ENCODE peak calls at places on chromosomes 5 and 9, in ten cellular contexts. Q, F, M, G, H, E, U, Y, S and T are unnamed samples.

GRCh38 chr5:17156463-17156862 is 61.0 kb upstream of the BASP1 start:
- DNase-seq in Q (no peak), F (no peak), M (no peak), G (no peak), H (no peak), E (no peak), U (peak), Y (peak), S (no peak), T (no peak)

GRCh38 chr5:57431816-57432215 is 50.8 kb downstream of the ACTBL2 start:
- DNase-seq in Q (no peak), F (no peak), M (no peak), G (no peak), H (no peak), E (no peak), U (no peak), Y (peak), S (no peak), T (no peak)

GRCh38 chr9:135336722-135337490 is 142.7 kb upstream of the PPP1R26 start:
- DNase-seq in Q (no peak), F (peak), M (no peak), G (no peak), H (no peak), E (no peak), U (no peak), Y (no peak), S (no peak), T (no peak)

GRCh38 chr5:157328277-157328912 is 62.5 kb downstream of the CYFIP2 start:
- DNase-seq in Q (peak), F (peak), M (peak), G (peak), H (peak), E (peak), U (peak), Y (peak), S (peak), T (peak)

GRCh38 chr9:4258321-4259093 is 41.4 kb downstream of the GLIS3 start:
- DNase-seq in Q (no peak), F (no peak), M (no peak), G (no peak), H (no peak), E (no peak), U (peak), Y (peak), S (no peak), T (no peak)

GRCh38 chr9:111050819-111051218 is 12.5 kb upstream of the LPAR1 start:
- DNase-seq in Q (no peak), F (no peak), M (no peak), G (no peak), H (no peak), E (no peak), U (no peak), Y (no peak), S (no peak), T (no peak)

GRCh38 chr5:179817071-179817840 is 3.4 kb upstream of the SQSTM1 start:
- DNase-seq in Q (no peak), F (no peak), M (no peak), G (no peak), H (no peak), E (no peak), U (no peak), Y (no peak), S (peak), T (no peak)

GRCh38 chr5:31853398-31854135 is 214.6 kb downstream of the PDZD2 start:
- DNase-seq in Q (no peak), F (no peak), M (no peak), G (no peak), H (no peak), E (no peak), U (no peak), Y (peak), S (no peak), T (no peak)

DNA sequence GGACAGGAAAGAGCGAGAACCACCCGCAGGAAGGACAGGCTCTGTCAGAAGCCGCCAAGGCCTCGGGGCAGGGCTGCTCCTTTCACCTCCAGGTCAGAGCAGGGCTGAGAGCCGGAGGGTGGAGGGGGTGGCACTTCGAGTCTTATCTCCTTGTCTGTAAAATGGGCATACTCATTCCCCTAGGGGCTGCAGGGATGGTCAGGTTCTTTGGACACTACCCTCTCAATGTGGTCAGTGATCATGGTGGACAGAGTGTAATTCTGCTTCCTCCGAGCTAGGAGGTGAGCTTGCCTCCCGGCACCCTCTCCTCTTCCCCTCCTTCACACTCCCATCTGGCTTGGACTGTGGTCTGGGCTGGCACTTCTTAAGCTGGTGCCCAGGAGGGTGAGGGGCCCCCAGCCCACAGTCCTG is 39.6 kb downstream of the RGS3 start:
- DNase-seq in Q (no peak), F (no peak), M (no peak), G (no peak), H (no peak), E (no peak), U (no peak), Y (no peak), S (no peak), T (no peak)
- TF ChIP-seq CTCF in Q (no peak), F (no peak), M (no peak), G (no peak), H (no peak), E (no peak), U (no peak), Y (no peak), S (no peak), T (no peak)

GRCh38 chr9:98482248-98482647 is 226.5 kb downstream of the GABBR2 start:
- DNase-seq in Q (no peak), F (no peak), M (no peak), G (no peak), H (no peak), E (no peak), U (no peak), Y (no peak), S (no peak), T (no peak)

GRCh38 chr9:98485706-98486105 is 223.0 kb downstream of the GABBR2 start:
- DNase-seq in Q (no peak), F (no peak), M (no peak), G (no peak), H (no peak), E (no peak), U (no peak), Y (no peak), S (no peak), T (no peak)

GRCh38 chr9:98479967-98480847 is 224.8 kb upstream of the TBC1D2 start:
- DNase-seq in Q (peak), F (no peak), M (peak), G (no peak), H (no peak), E (no peak), U (peak), Y (peak), S (no peak), T (no peak)

GRCh38 chr9:98481676-98482075 is 226.2 kb upstream of the TBC1D2 start:
- DNase-seq in Q (no peak), F (no peak), M (peak), G (no peak), H (no peak), E (no peak), U (peak), Y (no peak), S (no peak), T (no peak)

DNA sequence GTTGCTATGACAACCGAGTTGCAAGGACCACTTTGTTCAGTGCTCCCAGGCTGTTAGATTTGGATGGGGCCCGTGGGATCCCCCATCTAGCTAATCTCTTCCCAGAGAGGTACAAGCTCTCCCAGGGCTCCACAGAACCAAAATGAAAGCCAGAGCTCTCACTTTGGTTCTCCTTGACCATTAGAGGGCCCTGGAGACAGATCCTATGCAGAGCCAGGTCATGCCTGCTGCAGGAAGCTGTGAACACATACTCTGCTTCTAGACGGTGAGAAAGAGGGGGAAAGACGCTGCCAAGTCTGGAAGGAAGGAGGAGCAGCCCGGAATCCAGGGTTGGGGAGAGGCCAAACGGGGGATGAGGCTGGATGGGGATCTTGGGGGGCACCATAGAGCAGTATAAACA is 224.5 kb downstream of the GABBR2 start:
- DNase-seq in Q (no peak), F (no peak), M (no peak), G (no peak), H (no peak), E (no peak), U (peak), Y (no peak), S (no peak), T (no peak)
- TF ChIP-seq CTCF in Q (no peak), F (no peak), M (no peak), G (no peak), H (no peak), E (no peak), U (peak), Y (no peak), S (no peak), T (no peak)

GRCh38 chr5:143177263-143177994 is 226.1 kb downstream of the NR3C1 start:
- DNase-seq in Q (peak), F (no peak), M (no peak), G (no peak), H (no peak), E (no peak), U (peak), Y (peak), S (no peak), T (no peak)
- TF ChIP-seq CTCF in Q (no peak), F (no peak), M (no peak), G (no peak), H (no peak), E (no peak), U (no peak), Y (no peak), S (no peak), T (no peak)

GRCh38 chr5:380701-381309 is 59.3 kb downstream of the AHRR start:
- DNase-seq in Q (no peak), F (no peak), M (no peak), G (peak), H (no peak), E (no peak), U (peak), Y (no peak), S (no peak), T (no peak)
- TF ChIP-seq CTCF in Q (no peak), F (no peak), M (no peak), G (no peak), H (no peak), E (no peak), U (no peak), Y (no peak), S (no peak), T (no peak)

GRCh38 chr9:127803507-127804352 is 1.0 kb downstream of the FPGS start:
- DNase-seq in Q (no peak), F (no peak), M (no peak), G (peak), H (no peak), E (no peak), U (peak), Y (peak), S (no peak), T (peak)

GRCh38 chr9:127802576-127803443 is at the start of gene FPGS:
- DNase-seq in Q (peak), F (peak), M (peak), G (peak), H (peak), E (peak), U (peak), Y (peak), S (peak), T (peak)

GRCh38 chr9:127806871-127807270 is 4.2 kb downstream of the FPGS start:
- DNase-seq in Q (no peak), F (no peak), M (no peak), G (no peak), H (no peak), E (no peak), U (no peak), Y (no peak), S (no peak), T (no peak)

GRCh38 chr9:127808347-127809001 is 5.8 kb downstream of the FPGS start:
- DNase-seq in Q (no peak), F (no peak), M (no peak), G (no peak), H (no peak), E (no peak), U (no peak), Y (no peak), S (no peak), T (no peak)

DNA sequence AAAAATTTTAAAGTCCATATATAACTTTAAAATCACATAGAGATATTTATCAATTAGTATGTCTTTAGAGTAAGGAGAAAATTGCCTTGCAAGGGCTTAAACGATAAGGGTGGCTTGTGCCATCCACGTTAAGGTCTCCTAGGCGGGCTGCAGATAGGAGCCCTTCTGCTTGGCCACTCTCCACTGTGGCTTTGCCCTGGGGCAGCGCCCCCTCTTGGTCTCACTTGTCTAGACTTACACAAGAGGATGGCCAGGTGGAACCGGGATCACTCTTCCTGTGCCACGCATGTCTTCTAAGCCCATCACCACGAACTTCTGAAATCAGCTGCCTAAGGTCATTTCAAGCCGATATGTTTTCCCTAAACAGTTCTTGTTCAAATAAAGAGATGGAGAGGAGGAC is 2.9 kb downstream of the FPGS start:
- DNase-seq in Q (peak), F (no peak), M (peak), G (no peak), H (peak), E (no peak), U (peak), Y (no peak), S (no peak), T (peak)
- TF ChIP-seq CTCF in Q (peak), F (no peak), M (peak), G (no peak), H (peak), E (no peak), U (peak), Y (peak), S (no peak), T (peak)

GRCh38 chr9:108852089-108852488 is 3.7 kb downstream of the ACTL7B start:
- DNase-seq in Q (no peak), F (no peak), M (peak), G (no peak), H (no peak), E (no peak), U (no peak), Y (no peak), S (no peak), T (no peak)

GRCh38 chr9:108854094-108854493 is 1.7 kb downstream of the ACTL7B start:
- DNase-seq in Q (no peak), F (no peak), M (no peak), G (no peak), H (no peak), E (no peak), U (no peak), Y (no peak), S (no peak), T (no peak)

GRCh38 chr9:108854641-108855528 is 901 bp downstream of the ACTL7B start:
- DNase-seq in Q (no peak), F (no peak), M (no peak), G (no peak), H (no peak), E (no peak), U (no peak), Y (no peak), S (no peak), T (no peak)

GRCh38 chr9:108851138-108851537 is 4.6 kb downstream of the ACTL7B start:
- DNase-seq in Q (no peak), F (no peak), M (no peak), G (no peak), H (no peak), E (no peak), U (no peak), Y (no peak), S (no peak), T (no peak)

DNA sequence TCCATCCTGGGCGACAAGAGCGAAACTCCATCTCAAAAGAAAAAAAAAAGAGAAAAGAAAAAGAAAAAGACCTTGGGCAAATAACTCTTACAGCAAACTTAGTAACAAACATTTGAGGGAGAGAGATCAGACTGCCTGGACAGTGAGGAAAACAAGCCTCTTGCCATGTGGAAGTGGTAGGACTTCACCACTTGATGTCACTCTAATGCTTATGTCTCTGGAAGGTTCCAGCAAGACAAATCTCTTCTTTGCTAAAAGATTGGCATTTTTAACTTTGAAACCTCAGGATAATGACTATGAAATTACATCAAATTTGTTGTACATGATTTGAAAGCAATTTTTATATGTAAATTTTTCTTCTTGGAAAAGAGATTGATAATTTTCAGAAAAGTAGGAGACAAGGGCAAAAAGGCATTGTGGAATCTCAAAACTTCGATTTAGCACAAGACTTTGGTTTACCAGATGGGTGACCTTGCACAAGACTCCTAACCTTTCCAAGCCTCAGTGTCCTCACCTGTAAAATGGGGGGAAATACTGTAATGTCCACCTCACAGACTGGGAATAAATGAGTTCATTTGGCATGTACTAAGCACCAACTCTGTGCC is 5.4 kb downstream of the ACTL7B start:
- DNase-seq in Q (peak), F (no peak), M (peak), G (no peak), H (no peak), E (no peak), U (peak), Y (peak), S (no peak), T (peak)
- TF ChIP-seq CTCF in Q (peak), F (no peak), M (peak), G (no peak), H (no peak), E (no peak), U (peak), Y (peak), S (peak), T (no peak)

DNA sequence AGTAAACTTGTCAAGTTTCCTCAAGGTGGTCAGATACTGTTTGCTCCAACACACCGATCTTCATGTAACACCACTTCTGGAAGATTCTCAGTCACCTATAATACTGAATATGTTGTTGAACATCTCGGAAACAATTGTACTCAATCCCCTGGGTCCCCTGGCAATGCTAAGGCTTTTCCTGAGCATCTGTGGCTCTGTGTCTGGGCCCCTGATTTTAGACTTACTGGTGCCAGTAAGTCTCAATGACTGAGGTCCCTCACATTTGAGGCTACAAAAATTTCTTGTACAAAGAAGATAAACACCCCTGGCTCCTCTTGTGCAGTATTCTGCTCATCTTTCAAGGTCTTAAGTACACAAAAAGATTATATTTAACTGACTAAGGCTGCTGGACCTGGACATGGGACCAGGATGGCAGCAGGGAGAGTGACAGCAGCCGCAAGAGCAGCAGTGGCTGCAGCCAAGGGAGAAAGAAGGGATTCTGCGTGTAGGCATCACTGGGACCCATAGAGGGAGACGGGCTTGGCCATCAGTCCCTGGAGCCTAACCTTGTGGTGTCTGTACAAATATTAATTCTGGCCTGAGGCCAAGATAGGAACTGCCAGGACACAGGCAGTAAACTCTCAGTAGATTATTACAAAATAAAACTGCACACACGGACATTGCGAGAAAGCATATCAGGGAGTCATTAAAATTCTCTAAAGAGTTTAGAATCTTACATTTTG is 49.0 kb upstream of the TNPO1 start:
- DNase-seq in Q (peak), F (no peak), M (peak), G (no peak), H (peak), E (no peak), U (no peak), Y (peak), S (no peak), T (no peak)
- TF ChIP-seq CTCF in Q (no peak), F (no peak), M (peak), G (no peak), H (no peak), E (no peak), U (no peak), Y (no peak), S (no peak), T (no peak)

GRCh38 chr9:35726876-35727438 is 5.0 kb downstream of the TLN1 start:
- DNase-seq in Q (no peak), F (no peak), M (peak), G (peak), H (no peak), E (peak), U (peak), Y (peak), S (no peak), T (peak)
- TF ChIP-seq CTCF in Q (no peak), F (no peak), M (no peak), G (no peak), H (no peak), E (no peak), U (no peak), Y (peak), S (peak), T (peak)

DNA sequence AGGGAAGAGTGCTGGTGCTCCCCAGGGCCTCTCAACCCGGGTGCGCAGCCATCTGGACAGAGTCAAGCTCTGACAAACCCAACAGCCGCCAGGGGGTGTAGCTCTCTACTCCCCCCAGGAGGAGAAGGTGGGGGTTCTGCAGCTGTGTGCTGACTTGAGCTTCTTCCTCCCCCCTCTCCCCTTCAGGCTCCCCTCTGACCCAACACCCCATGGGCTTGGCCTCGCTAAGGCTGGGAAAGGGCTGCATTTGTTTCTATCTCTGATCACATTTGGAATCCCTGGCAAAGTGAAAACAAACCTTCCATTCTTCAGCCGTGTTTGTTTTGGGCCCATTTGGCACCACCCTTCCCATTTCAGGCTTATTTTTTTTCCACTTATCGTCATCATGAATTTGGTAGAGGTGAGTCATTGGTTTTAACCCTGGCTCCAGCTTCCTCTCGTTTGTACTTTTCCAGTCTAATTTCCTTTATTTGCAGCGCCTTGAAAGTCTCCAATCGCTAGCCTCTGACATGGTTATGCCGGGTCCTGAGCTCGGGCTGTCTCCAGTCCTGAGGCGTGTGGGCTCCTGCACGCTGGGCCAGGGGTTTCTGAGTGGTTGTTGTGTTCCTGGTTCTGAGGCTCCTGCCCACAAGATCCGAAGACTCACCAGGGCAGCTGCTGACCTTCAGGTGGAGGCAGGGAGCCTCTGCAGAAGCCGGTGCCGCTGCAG is 36.1 kb downstream of the DAP start:
- DNase-seq in Q (no peak), F (no peak), M (peak), G (peak), H (peak), E (peak), U (peak), Y (peak), S (no peak), T (no peak)
- TF ChIP-seq CTCF in Q (no peak), F (no peak), M (no peak), G (no peak), H (peak), E (no peak), U (peak), Y (peak), S (no peak), T (no peak)

GRCh38 chr9:98427491-98427890 is 172.0 kb upstream of the TBC1D2 start:
- DNase-seq in Q (peak), F (no peak), M (no peak), G (no peak), H (no peak), E (no peak), U (peak), Y (no peak), S (no peak), T (no peak)
- TF ChIP-seq CTCF in Q (no peak), F (no peak), M (no peak), G (no peak), H (no peak), E (no peak), U (no peak), Y (no peak), S (no peak), T (no peak)